ENCODE peak calls at places on chromosomes 11 and 22, in six cellular contexts. A is heart right ventricle, G is IMR-90, S is thoracic aorta, F is pancreas, Y is neuronal stem cell. P is an unnamed sample.

GRCh38 chr22:31148516-31148915 is 8.2 kb upstream of the PLA2G3 start:
- DNase-seq in S (no peak), G (peak; percentile 35), A (peak; percentile 49), F (no peak), Y (no peak), P (no peak)

GRCh38 chr11:59102259-59102765 is 4.7 kb upstream of the FAM111B start:
- DNase-seq in S (peak; percentile 5), Y (peak; percentile 52), A (peak; percentile 21), G (peak; percentile 13), F (peak; percentile 72), P (peak; percentile 74)

GRCh38 chr11:69704508-69705245 is 855 bp upstream of the FGF19 start:
- DNase-seq in S (no peak), G (no peak), Y (peak; percentile 84), A (no peak), F (no peak), P (no peak)

GRCh38 chr11:17410606-17411379 is 22.3 kb upstream of the KCNJ11 start:
- DNase-seq in Y (no peak), G (no peak), F (peak; percentile 54), S (no peak), A (no peak), P (no peak)

GRCh38 chr22:20741634-20742581 is 32.0 kb upstream of the SERPIND1 start:
- DNase-seq in S (no peak), G (peak; percentile 13), F (no peak), Y (peak; percentile 27), A (no peak), P (no peak)

GRCh38 chr11:124892750-124893454 is 4.8 kb downstream of the ROBO4 start:
- DNase-seq in A (no peak), G (no peak), F (no peak), S (no peak), Y (no peak), P (no peak)

GRCh38 chr11:88174627-88175003 is 628 bp downstream of the RAB38 start:
- DNase-seq in F (peak; percentile 80), G (peak; percentile 86), A (peak; percentile 50), Y (peak; percentile 29), S (peak; percentile 15), P (peak; percentile 77)

GRCh38 chr11:70915158-70915795 is 337.1 kb downstream of the SHANK2 start:
- DNase-seq in G (no peak), F (peak; percentile 21), S (no peak), Y (no peak), A (no peak), P (no peak)

GRCh38 chr11:29005401-29005980 is 897.3 kb downstream of the METTL15 start:
- DNase-seq in S (no peak), Y (no peak), G (no peak), F (no peak), A (no peak), P (no peak)

GRCh38 chr11:68314886-68315580 is 2.6 kb downstream of the LRP5 start:
- DNase-seq in Y (no peak), A (peak; percentile 63), F (no peak), S (no peak), G (peak; percentile 59), P (peak; percentile 81)

GRCh38 chr11:131052367-131052766 is 136.1 kb upstream of the SNX19 start:
- DNase-seq in G (no peak), S (no peak), Y (no peak), F (no peak), A (no peak), P (no peak)
- H3K27me3 ChIP-seq in G (peaks cover 26% of the 10 kb centered on the region), S (no peaks in the 10 kb centered on the region), Y (peaks cover 4% of the 10 kb centered on the region), F (peaks cover 8% of the 10 kb centered on the region), A (peaks cover 19% of the 10 kb centered on the region), P (no peaks in the 10 kb centered on the region)

GRCh38 chr11:47447906-47448305 is 1.0 kb downstream of the RAPSN start:
- DNase-seq in G (no peak), F (no peak), A (no peak), Y (no peak), S (no peak), P (no peak)

GRCh38 chr11:47443028-47443700 is 5.8 kb downstream of the RAPSN start:
- DNase-seq in F (no peak), A (no peak), Y (no peak), G (no peak), S (no peak), P (no peak)

GRCh38 chr11:47446833-47447232 is 2.1 kb downstream of the RAPSN start:
- DNase-seq in A (no peak), S (no peak), G (no peak), F (no peak), Y (no peak), P (no peak)

GRCh38 chr11:47443817-47444216 is 5.1 kb downstream of the RAPSN start:
- DNase-seq in Y (no peak), S (no peak), F (no peak), G (no peak), A (no peak), P (no peak)

GRCh38 chr11:47445840-47446239 is 3.1 kb downstream of the RAPSN start:
- DNase-seq in S (no peak), A (no peak), G (no peak), Y (no peak), F (no peak), P (no peak)
- H3K27me3 ChIP-seq in S (no peaks in the 10 kb centered on the region), A (no peaks in the 10 kb centered on the region), G (no peaks in the 10 kb centered on the region), Y (peaks cover 5% of the 10 kb centered on the region), F (no peaks in the 10 kb centered on the region), P (no peaks in the 10 kb centered on the region)

GRCh38 chr22:22833488-22833887 is 54.1 kb upstream of the IGLL5 start:
- DNase-seq in Y (no peak), G (no peak), A (no peak), F (no peak), S (no peak), P (no peak)

GRCh38 chr22:22835242-22835641 is 52.4 kb upstream of the IGLL5 start:
- DNase-seq in A (no peak), F (no peak), G (no peak), S (no peak), Y (no peak), P (no peak)

GRCh38 chr22:22834204-22834603 is 53.4 kb upstream of the IGLL5 start:
- DNase-seq in F (no peak), S (no peak), A (no peak), G (no peak), Y (no peak), P (no peak)

GRCh38 chr22:22835892-22836291 is 51.7 kb upstream of the IGLL5 start:
- DNase-seq in F (no peak), S (no peak), G (no peak), Y (no peak), A (no peak), P (no peak)

DNA sequence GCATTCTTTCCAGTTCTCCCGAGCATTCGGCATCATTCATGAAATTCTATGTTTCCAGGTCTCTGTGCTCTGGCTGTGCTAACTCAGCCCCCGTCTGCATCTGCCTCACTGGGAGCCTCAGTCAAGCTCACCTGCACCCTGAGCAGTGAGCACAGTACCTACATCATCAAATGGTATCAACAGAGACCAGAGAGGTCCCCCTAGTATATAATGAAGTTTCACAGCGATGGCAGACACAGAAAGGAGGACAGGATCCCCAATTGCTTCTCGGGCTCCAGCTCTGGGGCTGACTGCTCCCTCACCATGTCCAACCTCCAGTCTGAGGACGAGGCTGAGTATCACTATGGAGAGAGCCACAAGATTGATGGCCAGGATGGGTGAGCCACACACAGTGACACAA is 52.8 kb upstream of the IGLL5 start:
- DNase-seq in S (no peak), F (no peak), Y (no peak), A (no peak), G (no peak), P (no peak)
- H3K27me3 ChIP-seq in S (no peaks in the 10 kb centered on the region), F (no peaks in the 10 kb centered on the region), Y (peaks cover 3% of the 10 kb centered on the region), A (peaks cover 5% of the 10 kb centered on the region), G (peaks cover 2% of the 10 kb centered on the region), P (no peaks in the 10 kb centered on the region)

GRCh38 chr11:1224109-1224485 is 1.2 kb downstream of the MUC5B start:
- DNase-seq in G (no peak), S (no peak), A (no peak), F (peak; percentile 49), Y (no peak), P (peak; percentile 41)
- H3K27me3 ChIP-seq in G (peaks cover 14% of the 10 kb centered on the region), S (no peaks in the 10 kb centered on the region), A (peaks cover 73% of the 10 kb centered on the region), F (no peaks in the 10 kb centered on the region), Y (peaks cover 13% of the 10 kb centered on the region), P (no peaks in the 10 kb centered on the region)

DNA sequence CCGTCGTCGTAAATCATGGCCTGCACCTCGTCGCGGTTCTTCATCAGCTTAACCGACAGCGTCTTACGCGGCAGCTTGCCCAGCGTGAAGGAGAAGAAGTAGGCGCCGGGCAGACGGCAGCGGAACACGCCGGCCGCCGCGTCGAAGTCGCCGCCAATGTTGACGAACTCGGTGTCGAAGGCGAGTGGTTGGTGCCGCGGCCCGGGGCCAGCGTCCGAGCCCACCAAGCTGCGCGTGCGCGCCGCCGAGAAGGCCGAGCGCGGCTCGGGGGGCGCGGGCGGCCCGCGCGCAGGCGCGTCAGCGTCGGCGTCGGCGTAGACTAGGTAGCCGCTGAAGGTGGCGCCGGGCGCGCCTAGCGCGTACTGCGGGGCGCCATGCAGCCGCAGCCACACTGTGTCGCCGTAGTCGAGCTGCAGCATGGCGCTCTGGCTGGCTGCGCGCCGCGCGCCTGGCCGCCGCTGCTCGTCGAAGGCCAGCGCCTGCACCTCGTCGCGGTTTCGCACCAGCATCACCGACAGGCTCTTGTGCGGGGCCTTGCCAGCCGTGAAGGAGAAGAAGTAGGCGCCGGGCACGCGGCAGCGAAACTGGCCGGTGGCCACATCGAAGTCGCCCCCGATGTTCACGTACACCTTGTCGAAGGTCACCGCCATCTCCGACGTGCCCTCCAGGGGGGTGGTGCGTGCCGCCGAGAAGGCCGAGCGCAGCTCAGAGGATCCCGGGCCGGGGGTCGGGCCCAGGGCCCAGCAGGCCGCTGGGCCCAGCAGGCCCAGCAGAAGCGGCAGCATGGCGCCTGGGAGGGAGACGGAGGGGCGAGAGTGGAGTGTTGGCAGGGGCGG is 3.8 kb downstream of the FAM180B start:
- DNase-seq in S (no peak), F (no peak), A (no peak), Y (no peak), G (no peak), P (no peak)
- H3K27me3 ChIP-seq in S (peaks cover 10% of the 10 kb centered on the region), F (no peaks in the 10 kb centered on the region), A (peaks cover 27% of the 10 kb centered on the region), Y (no peaks in the 10 kb centered on the region), G (peaks cover 49% of the 10 kb centered on the region), P (no peaks in the 10 kb centered on the region)